ENCODE peak calls at places on chromosome 1, in six cellular contexts. J is cardiac septum; L is aorta; Q is NCI-H1930; S is DMS153; Y is activated CD8-positive, alpha-beta memory T cell treated with anti-CD3 and anti-CD28 coated beads, Interleukin-2, amount 50 U/mL, for 48 hours. Z is an unnamed sample.

GRCh38 chr1:71053146-71053545 is 5.5 kb upstream of the PTGER3 start:
- DNase-seq in J (no peak), L (no peak), Q (no peak), S (no peak), Y (no peak), Z (no peak)

GRCh38 chr1:214344897-214345296 is 63.9 kb downstream of the SMYD2 start:
- DNase-seq in J (no peak), L (no peak), Q (no peak), S (no peak), Y (no peak), Z (no peak)

GRCh38 chr1:241533375-241534115 is 1.4 kb downstream of the KMO start:
- DNase-seq in J (no peak), L (no peak), Q (no peak), S (no peak), Y (no peak), Z (no peak)

GRCh38 chr1:93818570-93818959 is 60.4 kb downstream of the DNTTIP2 start:
- DNase-seq in J (no peak), L (no peak), Q (no peak), S (no peak), Y (no peak), Z (no peak)

GRCh38 chr1:221457706-221458429 is 284.0 kb downstream of the DUSP10 start:
- DNase-seq in J (no peak), L (no peak), Q (no peak), S (no peak), Y (no peak), Z (no peak)

GRCh38 chr1:238647877-238648276 is 738.5 kb upstream of the CHRM3 start:
- DNase-seq in J (no peak), L (no peak), Q (no peak), S (no peak), Y (no peak), Z (no peak)

GRCh38 chr1:10975567-10976326 is 36.7 kb upstream of the TARDBP start:
- DNase-seq in J (no peak), L (no peak), Q (no peak), S (peak), Y (no peak), Z (peak)

GRCh38 chr1:93784538-93784937 is 94.5 kb downstream of the DNTTIP2 start:
- DNase-seq in J (no peak), L (no peak), Q (no peak), S (no peak), Y (no peak), Z (peak)

GRCh38 chr1:151981178-151981525 is 12.5 kb downstream of the S100A10 start:
- DNase-seq in J (no peak), L (no peak), Q (no peak), S (no peak), Y (no peak), Z (no peak)

GRCh38 chr1:22150923-22151322 is 8.0 kb upstream of the WNT4 start:
- DNase-seq in J (no peak), L (no peak), Q (no peak), S (no peak), Y (no peak), Z (no peak)